ENCODE peak calls at places on chromosome X, in five cellular contexts. C is neural crest cell, F is transverse colon, L is foreskin fibroblast, B is fibroblast of pulmonary artery. N is an unnamed sample.

GRCh38 chrX:49257846-49258748 is 6.4 kb downstream of the FOXP3 start:
- DNase-seq in C (no peak), F (no peak), L (no peak), B (no peak), N (no peak)

GRCh38 chrX:20595928-20596550 is 329.3 kb upstream of the RPS6KA3 start:
- DNase-seq in F (no peak), B (peak), L (peak), C (no peak), N (no peak)

GRCh38 chrX:13048265-13048664 is 3.8 kb upstream of the FAM9C start:
- DNase-seq in C (no peak), L (peak), B (no peak), F (no peak), N (no peak)

GRCh38 chrX:1072637-1073377 is 139.6 kb downstream of the CRLF2 start:
- DNase-seq in C (peak), F (no peak), L (no peak), B (no peak), N (no peak)

GRCh38 chrX:123155327-123155726 is 28.8 kb upstream of the GRIA3 start:
- DNase-seq in F (no peak), C (no peak), L (no peak), B (no peak), N (no peak)

GRCh38 chrX:64204252-64204651 is 1.3 kb downstream of the AMER1 start:
- DNase-seq in F (peak), L (no peak), C (peak), B (no peak), N (no peak)

GRCh38 chrX:125210146-125210545 is 109.5 kb upstream of the TEX13C start:
- DNase-seq in L (no peak), C (no peak), B (no peak), F (no peak), N (no peak)

GRCh38 chrX:43277879-43278278 is 378.2 kb upstream of the MAOA start:
- DNase-seq in L (no peak), C (no peak), B (no peak), F (no peak), N (no peak)

GRCh38 chrX:139691843-139692505 is 16.0 kb downstream of the MCF2 start:
- DNase-seq in L (no peak), C (peak), B (no peak), F (no peak), N (peak)

GRCh38 chrX:47148946-47149345 is 3.9 kb downstream of the RBM10 start:
- DNase-seq in L (no peak), C (no peak), F (no peak), B (peak), N (no peak)

GRCh38 chrX:152869972-152870371 is 27.9 kb upstream of the ZNF185 start:
- DNase-seq in B (no peak), L (no peak), F (no peak), C (no peak), N (no peak)

GRCh38 chrX:68060506-68061205 is 372.6 kb downstream of the OPHN1 start:
- DNase-seq in L (no peak), B (no peak), C (no peak), F (no peak), N (no peak)

GRCh38 chrX:46446727-46447378 is 98.4 kb downstream of the ZNF674 start:
- DNase-seq in L (peak), F (peak), C (peak), B (peak), N (peak)

GRCh38 chrX:55220119-55220794 is at the start of gene PAGE5:
- DNase-seq in L (no peak), F (no peak), B (no peak), C (no peak), N (no peak)

GRCh38 chrX:19709812-19710518 is 177.4 kb downstream of the SH3KBP1 start:
- DNase-seq in F (no peak), L (peak), B (peak), C (no peak), N (no peak)

GRCh38 chrX:106035064-106035463 is 3.5 kb downstream of the SERPINA7 start:
- DNase-seq in F (no peak), L (no peak), B (peak), C (no peak), N (no peak)
- TF ChIP-seq CTCF in F (no peak), L (no peak), B (peak), C (peak), N (peak)

DNA sequence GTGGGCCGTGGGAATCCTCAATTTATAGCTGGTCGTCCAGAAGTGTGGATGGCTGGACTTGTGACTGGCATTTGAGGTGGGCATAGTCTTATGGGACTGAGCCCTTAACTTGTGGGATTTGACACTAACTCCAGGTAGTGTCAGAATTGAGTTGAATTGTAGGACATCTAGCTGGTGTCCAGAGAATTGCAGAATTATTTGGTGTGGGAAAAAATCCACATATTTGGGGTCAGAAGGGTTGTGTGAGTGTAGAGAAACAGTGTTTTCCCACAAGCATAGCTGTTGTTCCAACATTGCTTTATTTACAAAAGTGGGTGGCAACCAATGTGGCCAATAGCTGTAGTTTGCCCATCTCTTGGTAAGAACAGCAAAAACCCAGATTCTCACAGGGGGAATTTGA is 91.3 kb downstream of the MOSPD2 start:
- DNase-seq in C (no peak), B (peak), F (no peak), L (no peak), N (no peak)
- TF ChIP-seq CTCF in C (no peak), B (peak), F (no peak), L (no peak), N (no peak)

DNA sequence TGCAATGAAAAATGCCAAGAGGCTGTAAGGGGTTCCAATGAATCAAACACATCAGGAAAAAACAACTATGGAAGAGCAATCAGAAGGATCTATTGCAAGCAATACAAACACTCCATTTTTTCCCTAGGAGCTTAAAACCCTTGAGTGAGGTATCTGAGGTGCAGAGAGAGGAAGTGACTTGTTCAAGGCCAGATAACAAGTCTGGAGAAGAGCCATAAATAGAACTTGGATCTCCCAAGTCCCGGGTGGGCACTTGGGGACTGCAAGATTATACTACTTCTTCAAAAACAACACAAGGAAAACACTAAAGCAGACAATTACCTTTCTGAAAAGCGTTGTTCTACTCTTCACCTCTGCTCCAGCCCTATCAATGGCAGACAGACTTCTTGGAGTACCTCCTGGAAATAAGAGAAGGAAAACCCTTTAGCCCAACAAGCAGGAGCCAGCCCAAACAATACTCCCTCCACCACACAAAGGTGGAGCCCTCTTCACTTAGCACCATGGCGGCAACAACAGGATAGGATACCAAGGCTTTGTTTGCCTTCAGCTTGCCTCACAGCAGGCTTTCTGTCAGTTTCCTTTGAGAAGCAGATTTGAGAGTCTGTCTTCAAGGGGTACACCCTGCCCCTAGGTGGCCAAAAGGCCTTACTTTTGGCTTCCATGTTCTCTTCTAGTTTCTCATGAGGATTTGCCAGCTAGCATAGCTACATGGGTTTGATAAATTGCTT is 26.0 kb downstream of the AIFM1 start:
- DNase-seq in B (peak), L (no peak), C (no peak), F (no peak), N (no peak)
- TF ChIP-seq CTCF in B (no peak), L (no peak), C (no peak), F (no peak), N (no peak)

DNA sequence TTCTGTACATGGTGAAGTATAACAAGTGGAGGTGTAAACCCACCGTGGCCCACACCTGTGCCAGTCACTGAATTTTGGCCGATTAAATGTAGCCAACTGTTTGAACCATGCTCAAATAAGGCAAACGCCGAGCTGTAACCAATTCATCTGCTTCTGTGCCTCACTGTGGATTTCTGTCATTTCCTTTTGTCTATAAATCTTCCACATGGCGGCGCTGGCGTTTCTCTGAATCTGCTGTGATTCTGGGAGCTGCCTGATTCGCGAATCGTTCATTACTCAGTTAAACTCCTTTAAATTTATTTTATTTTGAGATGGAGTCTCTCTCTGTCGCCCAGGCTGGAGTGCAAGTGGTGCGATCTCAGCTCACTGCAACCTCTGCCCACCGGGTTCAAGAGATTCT is 19.2 kb downstream of the SUPT20HL2 start:
- DNase-seq in F (peak), B (peak), L (no peak), C (peak), N (no peak)
- TF ChIP-seq CTCF in F (no peak), B (peak), L (no peak), C (peak), N (no peak)

GRCh38 chrX:110462957-110463356 is 104.3 kb downstream of the RTL9 start:
- DNase-seq in B (no peak), C (no peak), L (no peak), F (no peak), N (no peak)
- TF ChIP-seq CTCF in B (no peak), C (no peak), L (peak), F (no peak), N (no peak)

GRCh38 chrX:53294024-53294648 is 12.8 kb upstream of the IQSEC2 start:
- DNase-seq in F (no peak), L (no peak), C (no peak), B (no peak), N (no peak)

GRCh38 chrX:53287493-53288138 is 6.2 kb upstream of the IQSEC2 start:
- DNase-seq in F (peak), B (peak), C (no peak), L (peak), N (peak)

GRCh38 chrX:53288173-53288572 is 6.8 kb upstream of the IQSEC2 start:
- DNase-seq in F (no peak), C (peak), B (peak), L (peak), N (no peak)

GRCh38 chrX:53291596-53291995 is 10.2 kb upstream of the IQSEC2 start:
- DNase-seq in C (no peak), L (no peak), F (no peak), B (no peak), N (no peak)

GRCh38 chrX:53290441-53291041 is 9.2 kb upstream of the IQSEC2 start:
- DNase-seq in F (no peak), B (no peak), C (no peak), L (no peak), N (no peak)
- TF ChIP-seq CTCF in F (no peak), B (no peak), C (no peak), L (no peak), N (no peak)

GRCh38 chrX:70196961-70197805 is 19.9 kb downstream of the DGAT2L6 start:
- DNase-seq in C (peak), L (no peak), F (peak), B (peak), N (peak)
- TF ChIP-seq CTCF in C (peak), L (peak), F (peak), B (peak), N (peak)

DNA sequence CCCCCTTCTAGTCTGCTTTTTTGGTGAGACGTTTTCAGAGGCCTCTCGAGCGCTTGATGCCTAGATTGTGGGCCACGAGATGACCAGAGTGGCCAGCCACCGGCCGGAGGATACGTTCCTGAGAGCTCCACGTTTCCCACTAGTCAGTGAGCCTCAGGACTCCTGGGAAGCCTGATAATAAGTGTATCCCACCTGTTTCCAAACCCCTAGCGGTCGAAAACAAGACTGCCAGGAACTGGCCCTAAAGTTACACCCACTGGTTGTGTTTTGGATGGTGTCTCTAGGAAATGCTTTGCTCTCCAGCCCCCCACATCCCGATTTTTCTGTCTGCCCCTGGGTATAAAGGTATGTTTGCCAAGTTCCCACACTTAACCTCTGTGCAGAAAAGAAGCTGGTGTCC is 4.6 kb upstream of the RS1 start:
- DNase-seq in B (peak), C (peak), L (no peak), F (no peak), N (no peak)
- TF ChIP-seq CTCF in B (peak), C (peak), L (no peak), F (no peak), N (no peak)